ENCODE peak calls at places on chromosomes 4 and X, in four cellular contexts. Y is RCC 7860; Q is stimulated activated naive CD4-positive, alpha-beta T cell treated with Interleukin-2 at 50 U/mL for 16 hours; R is Right ventricle myocardium inferior. U is an unnamed sample.

GRCh38 chr4:189285377-189285776 is 655.3 kb upstream of the FRG1 start:
- DNase-seq in Q (no peak), R (no peak), Y (no peak), U (no peak)

GRCh38 chr4:14880805-14881204 is 121.5 kb upstream of the CPEB2 start:
- DNase-seq in R (no peak), Q (no peak), Y (no peak), U (no peak)

GRCh38 chrX:118188977-118189376 is 72.4 kb upstream of the KLHL13 start:
- DNase-seq in R (no peak), Q (no peak), Y (no peak), U (no peak)

GRCh38 chr4:6250235-6250983 is 19.2 kb upstream of the WFS1 start:
- DNase-seq in R (no peak), Y (peak), Q (no peak), U (peak)

GRCh38 chr4:52869196-52869595 is 7.1 kb downstream of the RASL11B start:
- DNase-seq in Y (no peak), Q (no peak), R (peak), U (no peak)

GRCh38 chrX:110381216-110381615 is 22.6 kb downstream of the RTL9 start:
- DNase-seq in Q (no peak), Y (peak), R (no peak), U (no peak)

GRCh38 chr4:53281438-53281837 is 84.4 kb downstream of the SCFD2 start:
- DNase-seq in Y (no peak), R (no peak), Q (no peak), U (no peak)

GRCh38 chrX:104659037-104659744 is 93.2 kb downstream of the IL1RAPL2 start:
- DNase-seq in Q (no peak), Y (no peak), R (peak), U (no peak)

GRCh38 chr4:55364691-55365346 is 18.8 kb downstream of the SRD5A3 start:
- DNase-seq in R (no peak), Q (no peak), Y (no peak), U (no peak)

U was measured in chondrocyte.